ENCODE peak calls at places on chromosomes 13 and 19, in five cellular contexts. P is RCC 7860, E is hippocampal formation, I is NCI-H748 treated with DMSO at 0.1 percent for 48 hours, R is astrocyte of the cerebellum. T is an unnamed sample.

GRCh38 chr13:23202383-23202782 is 21.6 kb downstream of the SGCG start:
- DNase-seq in P (no peak), E (no peak), I (no peak), R (no peak), T (no peak)

GRCh38 chr19:4908311-4908710 is 990 bp upstream of the UHRF1 start:
- DNase-seq in P (no peak), E (no peak), I (no peak), R (no peak), T (no peak)

GRCh38 chr19:38975861-38976271 is 324 bp upstream of the FBXO17 start:
- DNase-seq in P (peak; percentile 43), E (no peak), I (no peak), R (no peak), T (no peak)

GRCh38 chr13:33116321-33117010 is 100.2 kb downstream of the KL start:
- DNase-seq in P (no peak), E (no peak), I (no peak), R (no peak), T (no peak)

GRCh38 chr13:93345642-93346220 is 119.1 kb downstream of the GPC6 start:
- DNase-seq in P (no peak), E (no peak), I (no peak), R (no peak), T (no peak)

GRCh38 chr19:39951065-39951650 is 16.7 kb upstream of the FCGBP start:
- DNase-seq in P (no peak), E (no peak), I (no peak), R (no peak), T (no peak)

GRCh38 chr19:6772028-6772865 is at the start of gene VAV1:
- DNase-seq in P (no peak), E (peak; percentile 15), I (no peak), R (no peak), T (no peak)

GRCh38 chr19:14957464-14957863 is 16.2 kb downstream of the OR7C2 start:
- DNase-seq in P (no peak), E (no peak), I (no peak), R (no peak), T (no peak)

GRCh38 chr13:40120288-40120687 is 464.8 kb downstream of the COG6 start:
- DNase-seq in P (no peak), E (no peak), I (no peak), R (no peak), T (no peak)

GRCh38 chr19:52171321-52172169 is at the start of gene ZNF836:
- DNase-seq in P (peak; percentile 12), E (peak; percentile 76), I (peak; percentile 73), R (peak; percentile 35), T (peak; percentile 74)

GRCh38 chr13:75226755-75227435 is 255.1 kb downstream of the TBC1D4 start:
- DNase-seq in P (peak; percentile 99), E (no peak), I (no peak), R (peak; percentile 94), T (no peak)

GRCh38 chr13:46229251-46229650 is 17.5 kb downstream of the LRRC63 start:
- DNase-seq in P (no peak), E (no peak), I (no peak), R (no peak), T (no peak)

GRCh38 chr19:17041994-17042393 is 15.4 kb upstream of the CPAMD8 start:
- DNase-seq in P (no peak), E (no peak), I (peak; percentile 35), R (peak; percentile 23), T (no peak)

GRCh38 chr19:1121395-1121794 is 17.6 kb downstream of the GPX4 start:
- DNase-seq in P (no peak), E (no peak), I (no peak), R (no peak), T (no peak)

GRCh38 chr13:33775339-33776108 is 42.4 kb upstream of the RFC3 start:
- DNase-seq in P (no peak), E (no peak), I (no peak), R (no peak), T (no peak)

GRCh38 chr19:52739576-52739975 is 4.7 kb upstream of the ZNF611 start:
- DNase-seq in P (no peak), E (no peak), I (no peak), R (no peak), T (no peak)

GRCh38 chr13:100987993-100988392 is 313.4 kb upstream of the TMTC4 start:
- DNase-seq in P (no peak), E (peak; percentile 42), I (peak; percentile 4), R (no peak), T (peak; percentile 25)

GRCh38 chr19:13053761-13054604 is 48.7 kb downstream of the LYL1 start:
- DNase-seq in P (peak; percentile 93), E (no peak), I (no peak), R (peak; percentile 91), T (no peak)

GRCh38 chr13:100566543-100566942 is 22.0 kb downstream of the GGACT start:
- DNase-seq in P (peak; percentile 25), E (no peak), I (no peak), R (no peak), T (no peak)

GRCh38 chr13:39597828-39598227 is 5.2 kb downstream of the LHFPL6 start:
- DNase-seq in P (no peak), E (no peak), I (no peak), R (no peak), T (no peak)

GRCh38 chr19:17075860-17076538 is 422 bp downstream of the MYO9B start:
- DNase-seq in P (no peak), E (no peak), I (no peak), R (no peak), T (no peak)

GRCh38 chr19:34336781-34337271 is 28.2 kb upstream of the GPI start:
- DNase-seq in P (no peak), E (no peak), I (no peak), R (no peak), T (no peak)

GRCh38 chr13:95601216-95601615 is 43.3 kb downstream of the DZIP1 start:
- DNase-seq in P (no peak), E (no peak), I (no peak), R (no peak), T (no peak)

GRCh38 chr13:78689011-78689410 is 30.1 kb upstream of the OBI1 start:
- DNase-seq in P (no peak), E (no peak), I (no peak), R (no peak), T (no peak)

GRCh38 chr13:30034448-30034795 is 184.0 kb upstream of the UBL3 start:
- DNase-seq in P (no peak), E (no peak), I (no peak), R (no peak), T (no peak)

GRCh38 chr19:58396691-58397532 is 1.5 kb downstream of the RNF225 start:
- DNase-seq in P (no peak), E (no peak), I (no peak), R (no peak), T (no peak)

GRCh38 chr13:108227651-108228272 is 9.6 kb downstream of the ABHD13 start:
- DNase-seq in P (no peak), E (peak; percentile 49), I (peak; percentile 55), R (peak; percentile 32), T (no peak)

GRCh38 chr13:47281981-47282380 is 385.1 kb upstream of the HTR2A start:
- DNase-seq in P (no peak), E (no peak), I (no peak), R (no peak), T (no peak)

GRCh38 chr19:11405846-11406643 is 13.1 kb downstream of the RGL3 start:
- DNase-seq in P (no peak), E (no peak), I (no peak), R (no peak), T (no peak)

GRCh38 chr13:112783135-112783945 is 93.5 kb downstream of the ATP11A start:
- DNase-seq in P (no peak), E (no peak), I (no peak), R (no peak), T (no peak)

GRCh38 chr13:95437561-95437960 is 115.0 kb upstream of the CLDN10 start:
- DNase-seq in P (no peak), E (no peak), I (no peak), R (no peak), T (no peak)

GRCh38 chr19:18789883-18790565 is 1.1 kb downstream of the COMP start:
- DNase-seq in P (no peak), E (no peak), I (no peak), R (no peak), T (no peak)

GRCh38 chr13:65756071-65756671 is 1474.0 kb downstream of the PCDH9 start:
- DNase-seq in P (no peak), E (no peak), I (no peak), R (no peak), T (no peak)

GRCh38 chr13:93080166-93080565 is 146.4 kb upstream of the GPC6 start:
- DNase-seq in P (no peak), E (no peak), I (no peak), R (no peak), T (no peak)

T was measured in iPS DF 6.9.